ENCODE peak calls at places on chromosomes 2 and 18, in six cellular contexts. One of them, this sample, is unnamed.

GRCh38 chr2:188203756-188204155 is 87.9 kb upstream of the GULP1 start:
- DNase-seq in mucosa of gallbladder: no peak
- DNase-seq in KG1: no peak
- DNase-seq in right lobe of liver: no peak
- DNase-seq in neural crest cell: no peak
- DNase-seq in midbrain: no peak
- DNase-seq in this sample: no peak

GRCh38 chr2:43117521-43118143 is 108.8 kb downstream of the ZFP36L2 start:
- DNase-seq in mucosa of gallbladder: no peak
- DNase-seq in KG1: no peak
- DNase-seq in right lobe of liver: no peak
- DNase-seq in neural crest cell: no peak
- DNase-seq in midbrain: no peak
- DNase-seq in this sample: no peak

GRCh38 chr2:38700881-38701458 is 35.1 kb downstream of the GALM start:
- DNase-seq in mucosa of gallbladder: no peak
- DNase-seq in KG1: no peak
- DNase-seq in right lobe of liver: no peak
- DNase-seq in neural crest cell: no peak
- DNase-seq in midbrain: no peak
- DNase-seq in this sample: no peak

GRCh38 chr2:75003276-75003675 is 44.8 kb downstream of the POLE4 start:
- DNase-seq in mucosa of gallbladder: no peak
- DNase-seq in KG1: no peak
- DNase-seq in right lobe of liver: no peak
- DNase-seq in neural crest cell: no peak
- DNase-seq in midbrain: no peak
- DNase-seq in this sample: no peak

GRCh38 chr2:222024934-222025890 is 273.6 kb downstream of the PAX3 start:
- DNase-seq in mucosa of gallbladder: no peak
- DNase-seq in KG1: no peak
- DNase-seq in right lobe of liver: no peak
- DNase-seq in neural crest cell: peak
- DNase-seq in midbrain: peak
- DNase-seq in this sample: no peak

GRCh38 chr2:145110668-145111067 is 590.7 kb upstream of the ZEB2 start:
- DNase-seq in mucosa of gallbladder: no peak
- DNase-seq in KG1: no peak
- DNase-seq in right lobe of liver: no peak
- DNase-seq in neural crest cell: no peak
- DNase-seq in midbrain: no peak
- DNase-seq in this sample: no peak

GRCh38 chr2:231276986-231277385 is 78.6 kb downstream of the ARMC9 start:
- DNase-seq in mucosa of gallbladder: no peak
- DNase-seq in KG1: no peak
- DNase-seq in right lobe of liver: no peak
- DNase-seq in neural crest cell: no peak
- DNase-seq in midbrain: no peak
- DNase-seq in this sample: no peak

GRCh38 chr2:85131116-85131515 is 2.1 kb upstream of the TCF7L1 start:
- DNase-seq in mucosa of gallbladder: no peak
- DNase-seq in KG1: no peak
- DNase-seq in right lobe of liver: no peak
- DNase-seq in neural crest cell: peak
- DNase-seq in midbrain: no peak
- DNase-seq in this sample: no peak

GRCh38 chr18:9631814-9632496 is 17.6 kb upstream of the PPP4R1 start:
- DNase-seq in mucosa of gallbladder: no peak
- DNase-seq in KG1: no peak
- DNase-seq in right lobe of liver: no peak
- DNase-seq in neural crest cell: no peak
- DNase-seq in midbrain: no peak
- DNase-seq in this sample: no peak

GRCh38 chr2:158009425-158009824 is 92.3 kb upstream of the UPP2 start:
- DNase-seq in mucosa of gallbladder: peak
- DNase-seq in KG1: no peak
- DNase-seq in right lobe of liver: no peak
- DNase-seq in neural crest cell: no peak
- DNase-seq in midbrain: no peak
- DNase-seq in this sample: no peak

GRCh38 chr2:159091981-159092380 is 123.5 kb downstream of the TANC1 start:
- DNase-seq in mucosa of gallbladder: no peak
- DNase-seq in KG1: no peak
- DNase-seq in right lobe of liver: no peak
- DNase-seq in neural crest cell: no peak
- DNase-seq in midbrain: no peak
- DNase-seq in this sample: peak

GRCh38 chr2:74444498-74445318 is 3.0 kb upstream of the RTKN start:
- DNase-seq in mucosa of gallbladder: no peak
- DNase-seq in KG1: no peak
- DNase-seq in right lobe of liver: no peak
- DNase-seq in neural crest cell: no peak
- DNase-seq in midbrain: no peak
- DNase-seq in this sample: no peak

GRCh38 chr2:144705328-144706245 is 185.7 kb upstream of the ZEB2 start:
- DNase-seq in mucosa of gallbladder: no peak
- DNase-seq in KG1: no peak
- DNase-seq in right lobe of liver: no peak
- DNase-seq in neural crest cell: no peak
- DNase-seq in midbrain: no peak
- DNase-seq in this sample: no peak

GRCh38 chr2:74373985-74374384 is 6.1 kb downstream of the DCTN1 start:
- DNase-seq in mucosa of gallbladder: no peak
- DNase-seq in KG1: no peak
- DNase-seq in right lobe of liver: no peak
- DNase-seq in neural crest cell: no peak
- DNase-seq in midbrain: no peak
- DNase-seq in this sample: no peak

GRCh38 chr2:26629346-26629630 is 11.9 kb downstream of the CIB4 start:
- DNase-seq in mucosa of gallbladder: no peak
- DNase-seq in KG1: no peak
- DNase-seq in right lobe of liver: no peak
- DNase-seq in neural crest cell: no peak
- DNase-seq in midbrain: no peak
- DNase-seq in this sample: no peak

GRCh38 chr2:143192085-143192484 is 62.9 kb downstream of the ARHGAP15 start:
- DNase-seq in mucosa of gallbladder: no peak
- DNase-seq in KG1: no peak
- DNase-seq in right lobe of liver: no peak
- DNase-seq in neural crest cell: no peak
- DNase-seq in midbrain: no peak
- DNase-seq in this sample: no peak

GRCh38 chr18:24054130-24054529 is 39.6 kb downstream of the TTC39C start:
- DNase-seq in mucosa of gallbladder: no peak
- DNase-seq in KG1: no peak
- DNase-seq in right lobe of liver: no peak
- DNase-seq in neural crest cell: no peak
- DNase-seq in midbrain: peak
- DNase-seq in this sample: no peak

GRCh38 chr2:170711774-170712652 is 3.1 kb upstream of the SP5 start:
- DNase-seq in mucosa of gallbladder: no peak
- DNase-seq in KG1: no peak
- DNase-seq in right lobe of liver: peak
- DNase-seq in neural crest cell: peak
- DNase-seq in midbrain: no peak
- DNase-seq in this sample: no peak

GRCh38 chr2:221965806-221966205 is 333.0 kb downstream of the PAX3 start:
- DNase-seq in mucosa of gallbladder: no peak
- DNase-seq in KG1: no peak
- DNase-seq in right lobe of liver: no peak
- DNase-seq in neural crest cell: no peak
- DNase-seq in midbrain: no peak
- DNase-seq in this sample: no peak

GRCh38 chr2:26086155-26086634 is 52.3 kb downstream of the RAB10 start:
- DNase-seq in mucosa of gallbladder: no peak
- DNase-seq in KG1: no peak
- DNase-seq in right lobe of liver: no peak
- DNase-seq in neural crest cell: no peak
- DNase-seq in midbrain: no peak
- DNase-seq in this sample: no peak

GRCh38 chr2:55054076-55054475 is 3.8 kb upstream of the RTN4 start:
- DNase-seq in mucosa of gallbladder: no peak
- DNase-seq in KG1: no peak
- DNase-seq in right lobe of liver: no peak
- DNase-seq in neural crest cell: no peak
- DNase-seq in midbrain: no peak
- DNase-seq in this sample: no peak